ENCODE peak calls at places on chromosomes 5 and 9, in seven cellular contexts. One of them, this sample, is unnamed.

GRCh38 chr5:180330810-180331646 is 22.1 kb downstream of the GFPT2 start:
- DNase-seq in transverse colon: peak; percentile 41
- DNase-seq in GM23248: peak; percentile 98
- DNase-seq in epithelial cell of proximal tubule: peak; percentile 71
- DNase-seq in effector memory CD4-positive, alpha-beta T cell: no peak
- DNase-seq in astrocyte of the spinal cord: peak; percentile 98
- DNase-seq in endothelial cell of umbilical vein: peak; percentile 41
- DNase-seq in this sample: peak; percentile 81

GRCh38 chr9:38293022-38293421 is 99.5 kb upstream of the ALDH1B1 start:
- DNase-seq in transverse colon: no peak
- DNase-seq in GM23248: no peak
- DNase-seq in epithelial cell of proximal tubule: no peak
- DNase-seq in effector memory CD4-positive, alpha-beta T cell: no peak
- DNase-seq in astrocyte of the spinal cord: no peak
- DNase-seq in endothelial cell of umbilical vein: no peak
- DNase-seq in this sample: no peak

GRCh38 chr9:121692606-121693505 is 41.4 kb downstream of the DAB2IP start:
- DNase-seq in transverse colon: no peak
- DNase-seq in GM23248: peak; percentile 53
- DNase-seq in epithelial cell of proximal tubule: no peak
- DNase-seq in effector memory CD4-positive, alpha-beta T cell: no peak
- DNase-seq in astrocyte of the spinal cord: no peak
- DNase-seq in endothelial cell of umbilical vein: no peak
- DNase-seq in this sample: peak; percentile 60

GRCh38 chr9:23821400-23822181 is 4.4 kb downstream of the ELAVL2 start:
- DNase-seq in transverse colon: peak; percentile 26
- DNase-seq in GM23248: peak; percentile 27
- DNase-seq in epithelial cell of proximal tubule: no peak
- DNase-seq in effector memory CD4-positive, alpha-beta T cell: no peak
- DNase-seq in astrocyte of the spinal cord: peak; percentile 49
- DNase-seq in endothelial cell of umbilical vein: peak; percentile 17
- DNase-seq in this sample: no peak

GRCh38 chr5:109650451-109650850 is 39.3 kb upstream of the MAN2A1 start:
- DNase-seq in transverse colon: no peak
- DNase-seq in GM23248: no peak
- DNase-seq in epithelial cell of proximal tubule: no peak
- DNase-seq in effector memory CD4-positive, alpha-beta T cell: no peak
- DNase-seq in astrocyte of the spinal cord: no peak
- DNase-seq in endothelial cell of umbilical vein: no peak
- DNase-seq in this sample: no peak

GRCh38 chr9:122954253-122954691 is 13.5 kb downstream of the RABGAP1 start:
- DNase-seq in transverse colon: no peak
- DNase-seq in GM23248: peak; percentile 50
- DNase-seq in epithelial cell of proximal tubule: no peak
- DNase-seq in effector memory CD4-positive, alpha-beta T cell: no peak
- DNase-seq in astrocyte of the spinal cord: peak; percentile 61
- DNase-seq in endothelial cell of umbilical vein: peak; percentile 88
- DNase-seq in this sample: no peak

GRCh38 chr5:14831006-14831338 is 40.6 kb downstream of the ANKH start:
- DNase-seq in transverse colon: no peak
- DNase-seq in GM23248: no peak
- DNase-seq in epithelial cell of proximal tubule: no peak
- DNase-seq in effector memory CD4-positive, alpha-beta T cell: no peak
- DNase-seq in astrocyte of the spinal cord: no peak
- DNase-seq in endothelial cell of umbilical vein: no peak
- DNase-seq in this sample: no peak

GRCh38 chr5:122933926-122934325 is 88.5 kb downstream of the SNX24 start:
- DNase-seq in transverse colon: no peak
- DNase-seq in GM23248: no peak
- DNase-seq in epithelial cell of proximal tubule: no peak
- DNase-seq in effector memory CD4-positive, alpha-beta T cell: no peak
- DNase-seq in astrocyte of the spinal cord: no peak
- DNase-seq in endothelial cell of umbilical vein: no peak
- DNase-seq in this sample: no peak

GRCh38 chr5:173919443-173919842 is 31.3 kb downstream of the CPEB4 start:
- DNase-seq in transverse colon: no peak
- DNase-seq in GM23248: peak; percentile 49
- DNase-seq in epithelial cell of proximal tubule: no peak
- DNase-seq in effector memory CD4-positive, alpha-beta T cell: no peak
- DNase-seq in astrocyte of the spinal cord: no peak
- DNase-seq in endothelial cell of umbilical vein: peak; percentile 92
- DNase-seq in this sample: no peak

GRCh38 chr5:115453391-115454095 is 91.0 kb downstream of the FEM1C start:
- DNase-seq in transverse colon: no peak
- DNase-seq in GM23248: no peak
- DNase-seq in epithelial cell of proximal tubule: no peak
- DNase-seq in effector memory CD4-positive, alpha-beta T cell: no peak
- DNase-seq in astrocyte of the spinal cord: no peak
- DNase-seq in endothelial cell of umbilical vein: no peak
- DNase-seq in this sample: no peak

GRCh38 chr5:99059685-99060084 is 130.9 kb upstream of the CHD1 start:
- DNase-seq in transverse colon: no peak
- DNase-seq in GM23248: no peak
- DNase-seq in epithelial cell of proximal tubule: no peak
- DNase-seq in effector memory CD4-positive, alpha-beta T cell: no peak
- DNase-seq in astrocyte of the spinal cord: no peak
- DNase-seq in endothelial cell of umbilical vein: no peak
- DNase-seq in this sample: no peak

GRCh38 chr5:124162782-124163532 is 583.5 kb downstream of the ZNF608 start:
- DNase-seq in transverse colon: peak; percentile 47
- DNase-seq in GM23248: peak; percentile 52
- DNase-seq in epithelial cell of proximal tubule: no peak
- DNase-seq in effector memory CD4-positive, alpha-beta T cell: no peak
- DNase-seq in astrocyte of the spinal cord: peak; percentile 29
- DNase-seq in endothelial cell of umbilical vein: peak; percentile 59
- DNase-seq in this sample: no peak

GRCh38 chr9:33843312-33843950 is 26.5 kb downstream of the UBE2R2 start:
- DNase-seq in transverse colon: no peak
- DNase-seq in GM23248: no peak
- DNase-seq in epithelial cell of proximal tubule: no peak
- DNase-seq in effector memory CD4-positive, alpha-beta T cell: no peak
- DNase-seq in astrocyte of the spinal cord: no peak
- DNase-seq in endothelial cell of umbilical vein: no peak
- DNase-seq in this sample: no peak

GRCh38 chr5:131417240-131417869 is 153.5 kb downstream of the CDC42SE2 start:
- DNase-seq in transverse colon: peak; percentile 87
- DNase-seq in GM23248: peak; percentile 80
- DNase-seq in epithelial cell of proximal tubule: no peak
- DNase-seq in effector memory CD4-positive, alpha-beta T cell: peak; percentile 76
- DNase-seq in astrocyte of the spinal cord: peak; percentile 78
- DNase-seq in endothelial cell of umbilical vein: peak; percentile 79
- DNase-seq in this sample: peak; percentile 19

GRCh38 chr5:83035373-83036170 is 41.6 kb downstream of the TMEM167A start:
- DNase-seq in transverse colon: no peak
- DNase-seq in GM23248: no peak
- DNase-seq in epithelial cell of proximal tubule: no peak
- DNase-seq in effector memory CD4-positive, alpha-beta T cell: no peak
- DNase-seq in astrocyte of the spinal cord: peak; percentile 27
- DNase-seq in endothelial cell of umbilical vein: no peak
- DNase-seq in this sample: no peak

GRCh38 chr5:37737326-37738056 is 102.3 kb downstream of the GDNF start:
- DNase-seq in transverse colon: no peak
- DNase-seq in GM23248: no peak
- DNase-seq in epithelial cell of proximal tubule: no peak
- DNase-seq in effector memory CD4-positive, alpha-beta T cell: no peak
- DNase-seq in astrocyte of the spinal cord: no peak
- DNase-seq in endothelial cell of umbilical vein: peak; percentile 72
- DNase-seq in this sample: no peak

GRCh38 chr5:37740331-37741066 is 99.3 kb downstream of the GDNF start:
- DNase-seq in transverse colon: no peak
- DNase-seq in GM23248: peak; percentile 63
- DNase-seq in epithelial cell of proximal tubule: no peak
- DNase-seq in effector memory CD4-positive, alpha-beta T cell: no peak
- DNase-seq in astrocyte of the spinal cord: peak; percentile 64
- DNase-seq in endothelial cell of umbilical vein: no peak
- DNase-seq in this sample: no peak

GRCh38 chr5:37738057-37738691 is 101.7 kb downstream of the GDNF start:
- DNase-seq in transverse colon: no peak
- DNase-seq in GM23248: peak; percentile 95
- DNase-seq in epithelial cell of proximal tubule: peak; percentile 80
- DNase-seq in effector memory CD4-positive, alpha-beta T cell: no peak
- DNase-seq in astrocyte of the spinal cord: peak; percentile 94
- DNase-seq in endothelial cell of umbilical vein: peak; percentile 95
- DNase-seq in this sample: peak; percentile 85

GRCh38 chr5:37738865-37739488 is 100.9 kb downstream of the GDNF start:
- DNase-seq in transverse colon: no peak
- DNase-seq in GM23248: no peak
- DNase-seq in epithelial cell of proximal tubule: no peak
- DNase-seq in effector memory CD4-positive, alpha-beta T cell: no peak
- DNase-seq in astrocyte of the spinal cord: no peak
- DNase-seq in endothelial cell of umbilical vein: no peak
- DNase-seq in this sample: no peak

DNA sequence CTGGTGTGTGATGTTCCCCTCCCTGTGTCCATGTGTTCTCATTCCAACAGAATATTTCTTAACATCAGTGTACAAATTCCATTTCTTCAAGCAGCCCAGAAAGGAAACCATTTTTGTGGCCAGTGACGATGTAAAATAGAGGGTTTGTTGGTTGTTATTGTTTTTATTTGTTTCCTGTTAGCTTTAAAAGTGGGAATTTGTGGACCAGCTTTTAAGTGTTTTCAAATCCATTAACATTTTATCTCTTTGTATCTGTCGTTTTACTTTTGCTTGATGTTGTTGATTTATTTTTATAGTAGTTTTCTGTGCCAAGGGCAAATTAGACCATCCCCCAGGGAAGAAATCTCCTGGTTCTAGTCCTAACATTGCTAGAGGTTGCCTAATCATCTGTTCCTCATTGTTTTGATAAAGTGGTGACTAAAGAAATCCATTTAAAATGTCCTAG is 100.0 kb downstream of the GDNF start:
- DNase-seq in transverse colon: no peak
- DNase-seq in GM23248: peak; percentile 77
- DNase-seq in epithelial cell of proximal tubule: no peak
- DNase-seq in effector memory CD4-positive, alpha-beta T cell: no peak
- DNase-seq in astrocyte of the spinal cord: peak; percentile 61
- DNase-seq in endothelial cell of umbilical vein: no peak
- DNase-seq in this sample: no peak
- H3K4me3 ChIP-seq in transverse colon: no peak overlapping the region
- H3K4me3 ChIP-seq in GM23248: peak overlapping the region; percentile 49
- H3K4me3 ChIP-seq in epithelial cell of proximal tubule: no peak overlapping the region
- H3K4me3 ChIP-seq in effector memory CD4-positive, alpha-beta T cell: no peak overlapping the region
- H3K4me3 ChIP-seq in astrocyte of the spinal cord: no peak overlapping the region
- H3K4me3 ChIP-seq in endothelial cell of umbilical vein: no peak overlapping the region
- H3K4me3 ChIP-seq in this sample: no peak overlapping the region

DNA sequence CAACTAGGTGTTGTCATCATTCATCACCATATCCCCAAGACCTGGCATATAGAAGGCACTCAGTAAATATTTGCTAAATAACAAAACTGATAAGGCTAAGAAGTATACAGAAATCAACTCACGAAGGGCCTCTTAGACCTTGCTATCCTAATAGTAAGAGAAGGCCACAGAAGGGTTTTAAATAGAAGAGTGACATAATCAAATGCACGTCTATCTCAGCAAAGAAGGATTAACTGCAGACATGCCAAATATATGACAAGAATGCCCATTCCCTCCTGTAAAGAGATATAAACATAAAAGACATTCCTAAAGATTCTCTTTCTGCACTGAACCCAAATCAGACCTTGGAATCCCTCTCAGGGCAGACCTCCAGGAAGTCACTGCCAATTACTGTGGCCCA is 34.1 kb downstream of the ECPAS start:
- DNase-seq in transverse colon: no peak
- DNase-seq in GM23248: no peak
- DNase-seq in epithelial cell of proximal tubule: no peak
- DNase-seq in effector memory CD4-positive, alpha-beta T cell: no peak
- DNase-seq in astrocyte of the spinal cord: no peak
- DNase-seq in endothelial cell of umbilical vein: no peak
- DNase-seq in this sample: no peak
- H3K4me3 ChIP-seq in transverse colon: no peak overlapping the region
- H3K4me3 ChIP-seq in GM23248: no peak overlapping the region
- H3K4me3 ChIP-seq in epithelial cell of proximal tubule: no peak overlapping the region
- H3K4me3 ChIP-seq in effector memory CD4-positive, alpha-beta T cell: no peak overlapping the region
- H3K4me3 ChIP-seq in astrocyte of the spinal cord: no peak overlapping the region
- H3K4me3 ChIP-seq in endothelial cell of umbilical vein: no peak overlapping the region
- H3K4me3 ChIP-seq in this sample: no peak overlapping the region

DNA sequence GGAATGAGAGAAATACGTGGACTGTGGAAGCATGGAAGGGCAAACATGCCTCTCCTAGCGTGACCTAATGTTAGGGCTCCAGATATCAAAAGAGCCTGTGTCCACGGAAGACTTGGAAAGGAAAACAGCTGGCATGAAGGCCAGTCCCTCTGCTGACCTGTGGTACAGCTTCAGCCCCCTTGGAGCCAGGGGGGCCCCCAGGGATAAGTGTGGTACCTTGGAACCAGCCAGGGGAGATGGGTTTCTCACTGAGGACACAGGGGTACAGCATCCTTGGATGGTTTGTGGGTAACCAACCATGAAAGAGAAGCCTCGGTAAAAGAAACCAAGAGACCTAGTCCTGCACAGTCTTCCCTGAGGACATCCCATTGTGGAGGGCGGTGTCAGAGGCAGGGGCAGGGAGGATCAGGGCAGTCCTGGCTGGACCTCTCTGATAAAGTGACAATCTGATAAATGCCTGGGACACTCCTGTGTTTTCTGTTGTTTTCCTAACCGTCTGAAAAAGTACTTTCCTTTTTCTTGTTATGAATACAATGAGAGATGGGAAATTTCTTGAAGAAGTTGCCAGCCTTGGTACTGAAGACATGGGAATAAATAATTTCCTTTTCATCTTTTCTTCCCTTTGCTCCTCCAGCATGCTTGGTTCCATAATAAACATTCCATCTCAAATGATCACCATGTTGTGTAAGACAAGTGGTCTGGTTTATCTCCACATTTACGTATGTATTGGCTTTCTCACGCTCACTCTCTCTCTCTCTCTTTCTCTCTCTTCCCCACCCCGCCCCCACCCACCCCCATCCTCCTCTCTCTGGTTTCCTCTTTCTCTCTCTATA is 102.2 kb downstream of the SUSD1 start:
- DNase-seq in transverse colon: peak; percentile 6
- DNase-seq in GM23248: peak; percentile 92
- DNase-seq in epithelial cell of proximal tubule: no peak
- DNase-seq in effector memory CD4-positive, alpha-beta T cell: no peak
- DNase-seq in astrocyte of the spinal cord: peak; percentile 86
- DNase-seq in endothelial cell of umbilical vein: no peak
- DNase-seq in this sample: no peak
- H3K4me3 ChIP-seq in transverse colon: no peak overlapping the region
- H3K4me3 ChIP-seq in GM23248: no peak overlapping the region
- H3K4me3 ChIP-seq in epithelial cell of proximal tubule: no peak overlapping the region
- H3K4me3 ChIP-seq in effector memory CD4-positive, alpha-beta T cell: no peak overlapping the region
- H3K4me3 ChIP-seq in astrocyte of the spinal cord: no peak overlapping the region
- H3K4me3 ChIP-seq in endothelial cell of umbilical vein: no peak overlapping the region
- H3K4me3 ChIP-seq in this sample: no peak overlapping the region

DNA sequence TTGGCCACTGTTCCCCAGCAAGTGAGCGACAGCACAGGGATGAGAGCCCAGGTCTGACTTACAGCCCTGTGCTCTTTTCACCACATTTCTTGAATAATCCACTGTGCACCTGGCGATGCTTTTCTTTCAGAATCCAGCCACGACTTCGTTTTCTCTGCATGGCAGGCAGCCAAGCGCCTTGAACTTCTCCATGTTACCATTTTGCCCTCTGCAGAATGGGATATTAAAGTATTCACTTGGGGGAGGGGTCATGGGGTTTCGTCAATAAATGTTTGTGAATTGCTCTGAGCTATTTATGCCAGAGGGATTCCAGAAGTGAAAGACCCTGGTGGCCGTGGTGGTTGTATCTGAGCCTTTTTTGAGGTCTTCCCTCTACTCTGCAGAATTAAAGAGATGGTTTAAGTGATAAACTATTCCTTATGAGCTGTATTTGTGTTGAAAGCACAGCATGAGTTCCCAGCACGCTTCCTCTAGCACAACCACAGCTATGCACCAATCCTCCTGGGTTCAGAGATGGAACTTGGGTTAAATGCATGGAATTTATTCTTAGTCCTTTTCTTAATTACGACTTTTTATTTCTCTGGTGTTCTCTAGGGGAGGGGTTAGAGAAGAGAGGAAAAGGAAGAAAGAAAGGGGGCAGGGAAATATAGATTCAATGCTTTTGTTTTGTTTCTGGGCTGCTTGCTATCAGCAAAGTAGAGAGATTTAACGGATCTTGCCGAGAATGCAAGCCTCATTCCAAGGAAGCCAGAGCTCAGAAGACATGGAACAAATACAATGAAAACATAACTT is 478.2 kb upstream of the TNC start:
- DNase-seq in transverse colon: no peak
- DNase-seq in GM23248: peak; percentile 90
- DNase-seq in epithelial cell of proximal tubule: no peak
- DNase-seq in effector memory CD4-positive, alpha-beta T cell: no peak
- DNase-seq in astrocyte of the spinal cord: peak; percentile 98
- DNase-seq in endothelial cell of umbilical vein: no peak
- DNase-seq in this sample: no peak
- H3K4me3 ChIP-seq in transverse colon: no peak overlapping the region
- H3K4me3 ChIP-seq in GM23248: peak overlapping the region; percentile 70
- H3K4me3 ChIP-seq in epithelial cell of proximal tubule: no peak overlapping the region
- H3K4me3 ChIP-seq in effector memory CD4-positive, alpha-beta T cell: no peak overlapping the region
- H3K4me3 ChIP-seq in astrocyte of the spinal cord: peak overlapping the region; percentile 42
- H3K4me3 ChIP-seq in endothelial cell of umbilical vein: no peak overlapping the region
- H3K4me3 ChIP-seq in this sample: no peak overlapping the region

This sample was measured in kidney epithelial cell.